ENCODE peak calls at places on chromosomes 13 and 19, in seven cellular contexts. B is omental fat pad; D is GM12864; P is activated CD8-positive, alpha-beta memory T cell treated with anti-CD3 and anti-CD28 coated beads for 24 hours; I is Calu3; G is C1 segment of cervical spinal cord; F is CD8-positive, alpha-beta memory T cell. R is an unnamed sample.

GRCh38 chr13:51262501-51263211 is 40.5 kb downstream of the FAM124A start:
- DNase-seq in B (no peak), D (no peak), P (no peak), I (no peak), G (no peak), F (no peak), R (no peak)

GRCh38 chr13:31167490-31167889 is 5.8 kb upstream of the HSPH1 start:
- DNase-seq in B (no peak), D (no peak), P (no peak), I (no peak), G (no peak), F (no peak), R (no peak)

GRCh38 chr19:13796301-13797057 is 1.2 kb downstream of the ZSWIM4 start:
- DNase-seq in B (peak), D (no peak), P (no peak), I (peak), G (no peak), F (no peak), R (peak)

GRCh38 chr13:35771898-35772297 is 295.4 kb upstream of the MAB21L1 start:
- DNase-seq in B (no peak), D (no peak), P (no peak), I (no peak), G (no peak), F (no peak), R (no peak)

GRCh38 chr13:28621439-28621838 is 37.5 kb upstream of the POMP start:
- DNase-seq in B (no peak), D (no peak), P (no peak), I (no peak), G (no peak), F (no peak), R (no peak)

GRCh38 chr13:80721689-80722088 is 380.8 kb upstream of the SPRY2 start:
- DNase-seq in B (no peak), D (no peak), P (no peak), I (no peak), G (no peak), F (no peak), R (no peak)

GRCh38 chr13:23725922-23726321 is 155.7 kb downstream of the TNFRSF19 start:
- DNase-seq in B (no peak), D (no peak), P (no peak), I (no peak), G (no peak), F (no peak), R (no peak)

GRCh38 chr19:8311461-8312260 is 3.5 kb upstream of the CD320 start:
- DNase-seq in B (no peak), D (no peak), P (no peak), I (no peak), G (no peak), F (no peak), R (no peak)